ENCODE peak calls at places on chromosomes 2 and 18, in five cellular contexts. One of them, this sample, is unnamed. For H3K9me3, the result is how much of the 10 kb centered on the place peaks cover.

GRCh38 chr18:46338761-46339160 is 234.6 kb downstream of the HAUS1 start:
- DNase-seq in H9: no peak
- DNase-seq in H1: no peak
- DNase-seq in trophoblast cell: no peak
- DNase-seq in neuronal stem cell: no peak
- DNase-seq in this sample: no peak

GRCh38 chr2:205293559-205293958 is 388.7 kb upstream of the NRP2 start:
- DNase-seq in H9: no peak
- DNase-seq in H1: no peak
- DNase-seq in trophoblast cell: peak
- DNase-seq in neuronal stem cell: no peak
- DNase-seq in this sample: no peak

GRCh38 chr2:159362816-159363251 is 76.3 kb upstream of the WDSUB1 start:
- DNase-seq in H9: no peak
- DNase-seq in H1: no peak
- DNase-seq in trophoblast cell: peak
- DNase-seq in neuronal stem cell: no peak
- DNase-seq in this sample: peak

GRCh38 chr2:85747441-85747840 is 6.3 kb upstream of the ATOH8 start:
- DNase-seq in H9: no peak
- DNase-seq in H1: no peak
- DNase-seq in trophoblast cell: no peak
- DNase-seq in neuronal stem cell: no peak
- DNase-seq in this sample: no peak

GRCh38 chr18:58618822-58619553 is 9.9 kb downstream of the ALPK2 start:
- DNase-seq in H9: no peak
- DNase-seq in H1: no peak
- DNase-seq in trophoblast cell: no peak
- DNase-seq in neuronal stem cell: no peak
- DNase-seq in this sample: no peak

GRCh38 chr2:46979611-46980010 is 64.0 kb upstream of the MCFD2 start:
- DNase-seq in H9: no peak
- DNase-seq in H1: no peak
- DNase-seq in trophoblast cell: no peak
- DNase-seq in neuronal stem cell: no peak
- DNase-seq in this sample: no peak

GRCh38 chr2:130346041-130346740 is 3.5 kb downstream of the IMP4 start:
- DNase-seq in H9: no peak
- DNase-seq in H1: no peak
- DNase-seq in trophoblast cell: no peak
- DNase-seq in neuronal stem cell: no peak
- DNase-seq in this sample: no peak

GRCh38 chr2:173990970-173991819 is 26.0 kb upstream of the SP3 start:
- DNase-seq in H9: no peak
- DNase-seq in H1: no peak
- DNase-seq in trophoblast cell: no peak
- DNase-seq in neuronal stem cell: no peak
- DNase-seq in this sample: no peak

GRCh38 chr2:144162652-144163051 is 357.3 kb downstream of the ZEB2 start:
- DNase-seq in H9: peak
- DNase-seq in H1: peak
- DNase-seq in trophoblast cell: peak
- DNase-seq in neuronal stem cell: no peak
- DNase-seq in this sample: no peak

GRCh38 chr2:1967242-1968210 is 223.2 kb upstream of the PXDN start:
- DNase-seq in H9: no peak
- DNase-seq in H1: no peak
- DNase-seq in trophoblast cell: no peak
- DNase-seq in neuronal stem cell: no peak
- DNase-seq in this sample: no peak

GRCh38 chr2:201523506-201523905 is 72.0 kb downstream of the STRADB start:
- DNase-seq in H9: no peak
- DNase-seq in H1: no peak
- DNase-seq in trophoblast cell: peak
- DNase-seq in neuronal stem cell: no peak
- DNase-seq in this sample: no peak

GRCh38 chr2:179538406-179538805 is 273.8 kb upstream of the SESTD1 start:
- DNase-seq in H9: no peak
- DNase-seq in H1: no peak
- DNase-seq in trophoblast cell: no peak
- DNase-seq in neuronal stem cell: no peak
- DNase-seq in this sample: no peak

GRCh38 chr2:217953531-217953932 is 49.3 kb downstream of the TNS1 start:
- DNase-seq in H9: no peak
- DNase-seq in H1: no peak
- DNase-seq in trophoblast cell: no peak
- DNase-seq in neuronal stem cell: no peak
- DNase-seq in this sample: no peak

GRCh38 chr2:10220516-10221391 is 82.0 kb upstream of the HPCAL1 start:
- DNase-seq in H9: no peak
- DNase-seq in H1: no peak
- DNase-seq in trophoblast cell: peak
- DNase-seq in neuronal stem cell: no peak
- DNase-seq in this sample: peak

GRCh38 chr18:57561728-57562423 is 24.6 kb downstream of the FECH start:
- DNase-seq in H9: peak
- DNase-seq in H1: peak
- DNase-seq in trophoblast cell: peak
- DNase-seq in neuronal stem cell: peak
- DNase-seq in this sample: peak

GRCh38 chr2:150482111-150482510 is 5.4 kb downstream of the RND3 start:
- DNase-seq in H9: no peak
- DNase-seq in H1: no peak
- DNase-seq in trophoblast cell: no peak
- DNase-seq in neuronal stem cell: no peak
- DNase-seq in this sample: peak

GRCh38 chr2:151928380-151928779 is 100.2 kb upstream of the ARL5A start:
- DNase-seq in H9: no peak
- DNase-seq in H1: no peak
- DNase-seq in trophoblast cell: peak
- DNase-seq in neuronal stem cell: no peak
- DNase-seq in this sample: peak

GRCh38 chr2:66925128-66925527 is 472.0 kb upstream of the ETAA1 start:
- DNase-seq in H9: no peak
- DNase-seq in H1: no peak
- DNase-seq in trophoblast cell: no peak
- DNase-seq in neuronal stem cell: no peak
- DNase-seq in this sample: no peak
- H2BK12ac ChIP-seq in H9: no peak
- H2BK12ac ChIP-seq in H1: no peak
- H2BK12ac ChIP-seq in trophoblast cell: no peak
- H2BK12ac ChIP-seq in neuronal stem cell: no peak
- H2BK12ac ChIP-seq in this sample: no peak

DNA sequence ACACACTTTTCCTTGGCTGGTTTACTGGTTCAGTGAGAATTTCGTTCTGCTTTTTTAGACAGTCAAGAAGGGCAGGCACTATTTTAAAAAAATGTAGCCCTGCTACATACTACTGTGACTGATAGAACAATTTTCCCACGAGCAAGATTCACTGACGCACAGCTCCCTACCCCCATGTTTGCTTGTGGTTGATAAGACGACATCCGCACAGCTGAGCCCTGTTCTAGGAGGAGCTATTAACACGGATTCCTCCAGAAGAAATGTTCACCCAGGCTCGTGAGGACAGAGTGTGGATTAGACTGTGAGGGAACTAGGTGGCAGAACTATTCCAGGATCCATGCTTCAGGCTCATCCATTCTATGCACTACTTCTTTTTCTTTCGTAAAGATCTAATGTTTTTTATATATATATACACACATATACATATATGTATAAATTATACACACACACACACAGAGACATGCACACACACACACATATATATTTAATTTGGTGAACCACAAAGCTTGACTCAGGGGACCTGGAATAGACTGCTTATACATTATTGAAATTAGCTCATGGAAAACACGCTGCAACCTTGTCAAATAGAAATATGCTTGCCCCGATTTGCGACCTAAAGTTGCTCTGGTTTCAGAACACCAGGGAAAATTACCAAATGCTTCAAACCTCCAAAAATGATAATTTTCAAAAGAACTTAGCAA is 370.3 kb downstream of the SOCS6 start:
- DNase-seq in H9: no peak
- DNase-seq in H1: no peak
- DNase-seq in trophoblast cell: peak
- DNase-seq in neuronal stem cell: no peak
- DNase-seq in this sample: no peak
- H3K9me3 ChIP-seq in H9: under half
- H3K9me3 ChIP-seq in H1: half or more
- H3K9me3 ChIP-seq in trophoblast cell: under half
- H3K9me3 ChIP-seq in neuronal stem cell: under half
- H3K9me3 ChIP-seq in this sample: under half

GRCh38 chr2:238502088-238502810 is 75.5 kb downstream of the ASB1 start:
- DNase-seq in H9: peak
- DNase-seq in H1: peak
- DNase-seq in trophoblast cell: no peak
- DNase-seq in neuronal stem cell: no peak
- DNase-seq in this sample: no peak
- H2BK12ac ChIP-seq in H9: no peak
- H2BK12ac ChIP-seq in H1: no peak
- H2BK12ac ChIP-seq in trophoblast cell: no peak
- H2BK12ac ChIP-seq in neuronal stem cell: peak
- H2BK12ac ChIP-seq in this sample: no peak

DNA sequence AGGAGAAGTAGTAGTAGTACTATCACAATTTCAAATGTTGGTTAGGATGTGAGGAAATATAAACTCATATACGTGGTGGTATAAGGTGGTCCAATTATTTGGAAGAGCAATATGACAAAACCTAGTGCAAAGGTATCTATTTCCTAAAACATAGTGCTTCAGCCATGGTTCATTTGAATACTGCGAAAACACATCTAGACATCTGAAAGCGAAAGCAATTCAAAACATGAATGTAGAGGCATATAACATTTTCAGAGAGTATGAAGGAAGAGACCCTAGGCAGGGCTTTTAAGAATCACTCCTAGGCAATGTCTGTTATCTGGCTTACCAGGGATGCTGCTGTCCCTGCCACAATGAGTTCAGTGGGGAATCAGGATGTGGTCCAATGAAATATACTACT is 1085.8 kb downstream of the TDRD15 start:
- DNase-seq in H9: no peak
- DNase-seq in H1: no peak
- DNase-seq in trophoblast cell: no peak
- DNase-seq in neuronal stem cell: no peak
- DNase-seq in this sample: no peak
- H3K9me3 ChIP-seq in H9: under half
- H3K9me3 ChIP-seq in H1: under half
- H3K9me3 ChIP-seq in trophoblast cell: under half
- H3K9me3 ChIP-seq in neuronal stem cell: under half
- H3K9me3 ChIP-seq in this sample: under half

This sample was measured in mesenchymal stem cell.